ENCODE peak calls at places on chromosome X, in five cellular contexts. Q, R, T, K and Y are unnamed samples.
A peak's percentile ranks its signal among the peaks of the same experiment; 100 is the strongest.

GRCh38 chrX:9847071-9847470 is 60.8 kb downstream of the SHROOM2 start:
- DNase-seq in R (peak; percentile 74), K (no peak), T (no peak), Q (peak; percentile 37), Y (no peak)

GRCh38 chrX:119237526-119238035 is 1.5 kb downstream of the PGRMC1 start:
- DNase-seq in Q (no peak), T (no peak), R (no peak), K (no peak), Y (no peak)

GRCh38 chrX:142095816-142096215 is 109.3 kb downstream of the MAGEC2 start:
- DNase-seq in K (no peak), T (no peak), Q (no peak), R (no peak), Y (no peak)

GRCh38 chrX:153400146-153401132 is 711 bp downstream of the PNMA6E start:
- DNase-seq in K (no peak), T (peak; percentile 85), Q (peak; percentile 72), R (peak; percentile 29), Y (peak; percentile 88)

GRCh38 chrX:15129412-15129811 is 140.5 kb downstream of the ASB9 start:
- DNase-seq in Q (no peak), K (no peak), R (no peak), T (no peak), Y (no peak)

GRCh38 chrX:134803551-134804183 is 145.4 kb upstream of the PLAC1 start:
- DNase-seq in K (no peak), Q (no peak), R (peak; percentile 31), T (peak; percentile 42), Y (no peak)

GRCh38 chrX:24877854-24878650 is 137.7 kb downstream of the ARX start:
- DNase-seq in K (no peak), R (peak; percentile 5), Q (peak; percentile 58), T (no peak), Y (no peak)

GRCh38 chrX:72526534-72527508 is 45.8 kb downstream of the HDAC8 start:
- DNase-seq in Q (no peak), T (peak; percentile 27), K (no peak), R (no peak), Y (no peak)

GRCh38 chrX:25017667-25018247 is 2.0 kb upstream of the ARX start:
- DNase-seq in K (peak; percentile 72), Q (no peak), R (no peak), T (no peak), Y (peak; percentile 43)

GRCh38 chrX:123884809-123885408 is 25.1 kb downstream of the XIAP start:
- DNase-seq in T (peak; percentile 32), K (no peak), Q (peak; percentile 66), R (peak; percentile 31), Y (no peak)

GRCh38 chrX:153926863-153927685 is 1.0 kb upstream of the ARHGAP4 start:
- DNase-seq in R (peak; percentile 72), Q (peak; percentile 45), K (peak; percentile 65), T (peak; percentile 64), Y (peak; percentile 72)

GRCh38 chrX:78378476-78379115 is 51.2 kb upstream of the CYSLTR1 start:
- DNase-seq in Q (no peak), R (no peak), K (no peak), T (no peak), Y (no peak)

GRCh38 chrX:153934473-153935325 is at the start of gene NAA10:
- DNase-seq in K (peak; percentile 82), R (peak; percentile 32), T (peak; percentile 94), Q (peak; percentile 72), Y (peak; percentile 80)

GRCh38 chrX:136204571-136204970 is 46.6 kb downstream of the MAP7D3 start:
- DNase-seq in K (no peak), R (no peak), T (no peak), Q (peak; percentile 61), Y (no peak)

GRCh38 chrX:7074135-7074907 is 73.2 kb upstream of the STS start:
- DNase-seq in R (no peak), Q (no peak), T (no peak), K (no peak), Y (no peak)

GRCh38 chrX:45710081-45710801 is 509.6 kb upstream of the DIPK2B start:
- DNase-seq in R (no peak), K (no peak), T (no peak), Q (peak; percentile 25), Y (no peak)
- TF ChIP-seq EP300 in R (no peak), K (no peak), T (no peak), Q (no peak), Y (no peak)

GRCh38 chrX:13091111-13091765 is 46.8 kb upstream of the FAM9C start:
- DNase-seq in Q (no peak), R (no peak), K (no peak), T (no peak), Y (no peak)
- TF ChIP-seq POLR2A in Q (no peak), R (no peak), K (no peak), T (no peak), Y (no peak)

DNA sequence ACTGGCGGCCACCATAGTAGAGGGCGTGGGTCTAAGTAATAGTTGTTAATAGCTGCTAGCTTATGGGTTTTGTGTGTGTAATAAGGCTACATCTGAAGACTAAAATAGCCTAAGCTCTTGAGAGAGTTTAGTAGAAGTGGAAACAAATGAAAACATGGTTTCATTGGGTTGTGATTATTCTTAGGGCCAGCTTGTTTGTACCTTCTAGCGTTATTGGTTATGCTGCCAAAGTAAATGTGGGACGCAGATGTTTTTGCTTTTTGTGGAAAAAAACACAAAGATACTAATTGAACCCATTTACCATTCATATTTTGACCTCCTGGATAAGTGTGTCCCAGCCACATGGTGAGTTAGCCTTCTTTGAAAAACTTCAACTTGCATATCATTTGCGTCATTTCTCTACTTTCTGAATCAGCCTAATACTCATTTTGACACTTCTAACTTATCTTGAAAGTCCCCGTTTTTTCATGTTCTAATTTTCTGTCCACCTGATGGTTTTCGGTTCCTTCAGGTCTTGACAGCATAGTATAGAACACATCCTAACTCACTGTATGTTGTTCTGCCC is 305.3 kb downstream of the FRMPD4 start:
- DNase-seq in Q (no peak), K (no peak), R (no peak), T (no peak), Y (no peak)
- TF ChIP-seq EP300 in Q (no peak), K (no peak), R (no peak), T (no peak), Y (no peak)

GRCh38 chrX:155028749-155029360 is 2.2 kb downstream of the FUNDC2 start:
- DNase-seq in Q (peak; percentile 17), K (no peak), R (no peak), T (no peak), Y (no peak)

GRCh38 chrX:155027509-155028066 is 944 bp downstream of the FUNDC2 start:
- DNase-seq in R (peak; percentile 11), K (no peak), T (no peak), Q (peak; percentile 53), Y (no peak)

GRCh38 chrX:155028192-155028591 is 1.5 kb downstream of the FUNDC2 start:
- DNase-seq in T (no peak), K (no peak), Q (peak; percentile 6), R (no peak), Y (no peak)

GRCh38 chrX:155026420-155026726 is 271 bp upstream of the FUNDC2 start:
- DNase-seq in Q (no peak), K (no peak), T (no peak), R (no peak), Y (no peak)

GRCh38 chrX:155026727-155027508 is at the start of gene FUNDC2:
- DNase-seq in R (peak; percentile 87), K (peak; percentile 92), Q (peak; percentile 98), T (peak; percentile 94), Y (peak; percentile 93)
- TF ChIP-seq POLR2A in R (peak; percentile 83), K (peak; percentile 73), Q (peak; percentile 43), T (peak; percentile 83), Y (peak; percentile 83)

GRCh38 chrX:130902783-130903613 is at the start of gene ENOX2:
- DNase-seq in K (peak; percentile 88), R (peak; percentile 95), T (peak; percentile 92), Q (peak; percentile 97), Y (peak; percentile 96)
- TF ChIP-seq EP300 in K (no peak), R (no peak), T (no peak), Q (no peak), Y (no peak)

GRCh38 chrX:64152857-64153256 is 52.7 kb downstream of the AMER1 start:
- DNase-seq in T (no peak), R (peak; percentile 30), K (no peak), Q (no peak), Y (no peak)

GRCh38 chrX:64151911-64152310 is 53.6 kb downstream of the AMER1 start:
- DNase-seq in K (no peak), Q (no peak), T (no peak), R (no peak), Y (no peak)

DNA sequence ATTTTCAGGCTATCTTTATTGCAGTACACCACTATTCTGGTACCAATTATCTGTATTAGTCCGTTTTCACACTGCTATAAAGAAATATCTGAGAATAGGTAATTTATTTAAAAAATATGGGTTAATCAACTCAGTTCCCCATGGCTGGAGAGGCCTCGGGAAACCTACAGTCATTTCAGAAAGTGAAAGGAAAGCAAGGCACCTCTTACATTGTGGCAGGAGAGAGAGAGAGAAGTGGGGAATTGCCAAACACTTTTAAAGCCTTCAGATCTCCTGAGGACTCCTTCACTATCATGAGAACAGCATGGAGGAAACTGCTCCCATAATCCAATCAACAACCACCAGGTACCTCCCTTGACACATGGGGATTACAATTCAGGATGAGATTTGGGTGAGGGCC is 54.7 kb downstream of the AMER1 start:
- DNase-seq in K (no peak), R (no peak), T (no peak), Q (no peak), Y (no peak)
- TF ChIP-seq POLR2A in K (no peak), R (no peak), T (no peak), Q (no peak), Y (no peak)

DNA sequence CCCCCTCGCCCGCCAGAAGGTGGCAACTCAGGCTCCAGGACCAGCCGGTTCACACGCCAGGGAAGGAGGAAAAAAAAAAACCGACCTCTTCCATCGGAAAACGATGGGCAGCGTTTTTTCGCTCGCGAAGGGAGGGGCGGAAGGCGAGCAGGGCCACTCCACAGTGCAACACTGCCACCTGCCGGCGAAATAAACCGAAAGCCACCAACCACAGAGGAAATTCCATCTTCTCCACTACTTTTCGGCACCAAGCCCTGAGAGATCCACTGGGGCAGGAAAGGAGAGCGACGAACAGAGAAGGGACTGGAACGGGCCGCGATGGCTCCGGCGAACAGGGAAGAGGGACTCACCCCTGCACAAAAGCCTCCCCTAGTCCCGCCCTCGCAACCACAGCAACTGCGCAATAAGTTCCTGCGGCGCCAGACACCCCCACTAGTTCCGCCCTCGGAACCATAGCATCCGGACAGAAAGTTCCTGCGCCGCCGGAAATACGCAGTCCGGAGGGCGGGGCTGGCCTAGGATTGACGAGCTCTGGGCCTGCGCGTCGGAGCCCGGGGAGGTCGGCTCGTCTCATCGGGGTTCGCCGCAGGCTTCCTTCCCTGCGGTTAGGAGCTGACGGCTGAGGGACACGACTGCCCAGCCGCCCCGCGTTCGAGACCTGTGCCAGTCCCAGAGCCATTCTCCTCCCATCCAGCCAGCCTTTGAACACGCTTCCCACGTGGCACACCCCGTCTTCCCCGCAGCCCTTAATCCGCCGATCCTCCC is 23.4 kb downstream of the FAM156A start:
- DNase-seq in R (peak; percentile 81), Q (peak; percentile 94), K (peak; percentile 99), T (peak; percentile 86), Y (peak; percentile 95)
- TF ChIP-seq EP300 in R (peak; percentile 46), Q (no peak), K (no peak), T (no peak), Y (no peak)